ENCODE peak calls at places on chromosomes 3 and 15, in eight cellular contexts. E, D, H, M, K, J, O and X are unnamed samples.

GRCh38 chr3:194808709-194809108 is 123.0 kb downstream of the FAM43A start:
- DNase-seq in E (no peak), D (peak), H (no peak), M (no peak), K (no peak), J (no peak), O (no peak), X (no peak)

GRCh38 chr15:49187537-49188245 is 17.6 kb downstream of the GALK2 start:
- DNase-seq in E (no peak), D (no peak), H (no peak), M (no peak), K (no peak), J (no peak), O (no peak), X (no peak)

GRCh38 chr3:181941250-181941649 is 229.5 kb downstream of the SOX2 start:
- DNase-seq in E (no peak), D (no peak), H (no peak), M (no peak), K (no peak), J (no peak), O (no peak), X (no peak)

GRCh38 chr3:127791221-127791913 is 30.9 kb downstream of the MGLL start:
- DNase-seq in E (no peak), D (peak), H (peak), M (no peak), K (no peak), J (peak), O (no peak), X (peak)

GRCh38 chr3:37419979-37420378 is 245.6 kb upstream of the LRRFIP2 start:
- DNase-seq in E (no peak), D (no peak), H (no peak), M (no peak), K (no peak), J (no peak), O (no peak), X (no peak)

GRCh38 chr3:46449755-46450552 is 14.8 kb downstream of the LTF start:
- DNase-seq in E (no peak), D (no peak), H (no peak), M (no peak), K (peak), J (no peak), O (no peak), X (no peak)

GRCh38 chr15:78034495-78035191 is 42.9 kb downstream of the TBC1D2B start:
- DNase-seq in E (peak), D (no peak), H (no peak), M (peak), K (no peak), J (peak), O (no peak), X (no peak)

GRCh38 chr3:182605882-182606611 is 187.3 kb upstream of the ATP11B start:
- DNase-seq in E (no peak), D (no peak), H (peak), M (no peak), K (no peak), J (no peak), O (no peak), X (no peak)

GRCh38 chr3:55373413-55373812 is 113.7 kb downstream of the WNT5A start:
- DNase-seq in E (no peak), D (no peak), H (no peak), M (no peak), K (no peak), J (no peak), O (no peak), X (no peak)

GRCh38 chr3:9362731-9363530 is at the start of gene THUMPD3:
- DNase-seq in E (peak), D (peak), H (peak), M (peak), K (peak), J (peak), O (peak), X (peak)

GRCh38 chr3:53809764-53810400 is 36.3 kb downstream of the CHDH start:
- DNase-seq in E (no peak), D (peak), H (no peak), M (no peak), K (no peak), J (no peak), O (peak), X (no peak)

GRCh38 chr3:17581421-17582080 is 160.9 kb downstream of the TBC1D5 start:
- DNase-seq in E (no peak), D (no peak), H (no peak), M (no peak), K (no peak), J (no peak), O (no peak), X (no peak)

GRCh38 chr3:134312873-134313838 is 61.1 kb downstream of the AMOTL2 start:
- DNase-seq in E (no peak), D (peak), H (no peak), M (no peak), K (peak), J (peak), O (peak), X (peak)

GRCh38 chr3:5188419-5189405 is 1.2 kb downstream of the EDEM1 start:
- DNase-seq in E (no peak), D (peak), H (no peak), M (peak), K (no peak), J (peak), O (no peak), X (peak)

GRCh38 chr3:99846472-99846871 is 28.8 kb downstream of the CMSS1 start:
- DNase-seq in E (no peak), D (no peak), H (no peak), M (no peak), K (no peak), J (no peak), O (no peak), X (no peak)

GRCh38 chr3:179432021-179432420 is 19.2 kb downstream of the GNB4 start:
- DNase-seq in E (no peak), D (no peak), H (no peak), M (no peak), K (no peak), J (no peak), O (no peak), X (no peak)

GRCh38 chr3:166685246-166685645 is 694.9 kb downstream of the ZBBX start:
- DNase-seq in E (no peak), D (no peak), H (no peak), M (no peak), K (no peak), J (no peak), O (no peak), X (no peak)

GRCh38 chr3:127820871-127821853 is 1.2 kb downstream of the MGLL start:
- DNase-seq in E (no peak), D (peak), H (peak), M (no peak), K (no peak), J (peak), O (no peak), X (no peak)

GRCh38 chr3:119304201-119304713 is 10.1 kb downstream of the ARHGAP31 start:
- DNase-seq in E (no peak), D (peak), H (no peak), M (no peak), K (no peak), J (no peak), O (no peak), X (peak)

GRCh38 chr3:197465996-197466549 is 89.7 kb downstream of the BDH1 start:
- DNase-seq in E (no peak), D (no peak), H (no peak), M (no peak), K (no peak), J (no peak), O (no peak), X (no peak)

GRCh38 chr3:190076601-190077444 is 43.9 kb downstream of the P3H2 start:
- DNase-seq in E (no peak), D (peak), H (no peak), M (no peak), K (peak), J (no peak), O (no peak), X (peak)

GRCh38 chr3:71718069-71718468 is 7.1 kb downstream of the EIF4E3 start:
- DNase-seq in E (no peak), D (no peak), H (no peak), M (no peak), K (no peak), J (no peak), O (no peak), X (no peak)

GRCh38 chr3:126118591-126118990 is 34.7 kb upstream of the SLC41A3 start:
- DNase-seq in E (no peak), D (no peak), H (no peak), M (no peak), K (no peak), J (no peak), O (peak), X (no peak)

GRCh38 chr3:122679467-122680291 is 960 bp upstream of the PARP14 start:
- DNase-seq in E (peak), D (no peak), H (peak), M (no peak), K (no peak), J (peak), O (no peak), X (peak)